ENCODE peak calls at places on chromosomes 6 and 20, in seven cellular contexts. One of them, this sample, is unnamed.

GRCh38 chr6:1607557-1608221 is 2.0 kb upstream of the FOXC1 start:
- DNase-seq in H1: peak
- DNase-seq in K562: no peak
- DNase-seq in HepG2: peak
- DNase-seq in HCT116: no peak
- DNase-seq in GM12878: no peak
- DNase-seq in SK-N-SH: no peak
- DNase-seq in this sample: no peak

GRCh38 chr6:26270903-26271639 is 93.9 kb upstream of the BTN3A2 start:
- DNase-seq in HepG2: no peak
- DNase-seq in K562: no peak
- DNase-seq in GM12878: peak
- DNase-seq in H1: no peak
- DNase-seq in HCT116: no peak
- DNase-seq in SK-N-SH: peak
- DNase-seq in this sample: no peak

GRCh38 chr20:10832146-10832545 is 158.3 kb upstream of the JAG1 start:
- DNase-seq in HepG2: no peak
- DNase-seq in K562: no peak
- DNase-seq in H1: no peak
- DNase-seq in SK-N-SH: no peak
- DNase-seq in HCT116: no peak
- DNase-seq in GM12878: no peak
- DNase-seq in this sample: no peak

GRCh38 chr6:82704048-82704447 is 340.4 kb downstream of the TPBG start:
- DNase-seq in HCT116: no peak
- DNase-seq in GM12878: no peak
- DNase-seq in H1: no peak
- DNase-seq in K562: peak
- DNase-seq in HepG2: no peak
- DNase-seq in SK-N-SH: no peak
- DNase-seq in this sample: no peak

GRCh38 chr6:99349620-99350141 is at the start of gene FAXC:
- DNase-seq in SK-N-SH: peak
- DNase-seq in HepG2: peak
- DNase-seq in H1: no peak
- DNase-seq in HCT116: peak
- DNase-seq in K562: peak
- DNase-seq in GM12878: no peak
- DNase-seq in this sample: peak

GRCh38 chr20:1469925-1470571 is 3.4 kb upstream of the NSFL1C start:
- DNase-seq in GM12878: peak
- DNase-seq in SK-N-SH: peak
- DNase-seq in H1: peak
- DNase-seq in HCT116: peak
- DNase-seq in K562: peak
- DNase-seq in HepG2: peak
- DNase-seq in this sample: peak

GRCh38 chr6:72363844-72364740 is 257.8 kb upstream of the KCNQ5 start:
- DNase-seq in H1: no peak
- DNase-seq in HepG2: no peak
- DNase-seq in HCT116: no peak
- DNase-seq in SK-N-SH: no peak
- DNase-seq in K562: no peak
- DNase-seq in GM12878: no peak
- DNase-seq in this sample: peak

GRCh38 chr20:25274481-25274880 is 26.6 kb downstream of the PYGB start:
- DNase-seq in GM12878: no peak
- DNase-seq in HepG2: no peak
- DNase-seq in H1: no peak
- DNase-seq in HCT116: no peak
- DNase-seq in K562: no peak
- DNase-seq in SK-N-SH: no peak
- DNase-seq in this sample: no peak

GRCh38 chr6:41451039-41451438 is 95.1 kb upstream of the FOXP4 start:
- DNase-seq in SK-N-SH: peak
- DNase-seq in HCT116: no peak
- DNase-seq in H1: no peak
- DNase-seq in K562: peak
- DNase-seq in GM12878: no peak
- DNase-seq in HepG2: no peak
- DNase-seq in this sample: no peak

GRCh38 chr6:53761036-53761435 is 33.8 kb upstream of the LRRC1 start:
- DNase-seq in H1: no peak
- DNase-seq in K562: no peak
- DNase-seq in GM12878: no peak
- DNase-seq in SK-N-SH: no peak
- DNase-seq in HepG2: no peak
- DNase-seq in HCT116: no peak
- DNase-seq in this sample: no peak

GRCh38 chr6:1608222-1608975 is 1.3 kb upstream of the FOXC1 start:
- DNase-seq in H1: no peak
- DNase-seq in GM12878: no peak
- DNase-seq in SK-N-SH: no peak
- DNase-seq in HCT116: no peak
- DNase-seq in K562: no peak
- DNase-seq in HepG2: no peak
- DNase-seq in this sample: no peak

GRCh38 chr6:158002951-158003853 is 21.5 kb downstream of the SYNJ2 start:
- DNase-seq in HCT116: no peak
- DNase-seq in H1: no peak
- DNase-seq in SK-N-SH: no peak
- DNase-seq in HepG2: no peak
- DNase-seq in K562: no peak
- DNase-seq in GM12878: no peak
- DNase-seq in this sample: peak
- TF ChIP-seq JUND in HCT116: no peak
- TF ChIP-seq JUND in H1: no peak
- TF ChIP-seq JUND in SK-N-SH: no peak
- TF ChIP-seq JUND in HepG2: no peak
- TF ChIP-seq JUND in K562: no peak
- TF ChIP-seq JUND in GM12878: no peak
- TF ChIP-seq JUND in this sample: no peak

GRCh38 chr6:66496659-66497058 is 789.6 kb upstream of the EYS start:
- DNase-seq in HCT116: no peak
- DNase-seq in K562: no peak
- DNase-seq in H1: no peak
- DNase-seq in SK-N-SH: no peak
- DNase-seq in GM12878: no peak
- DNase-seq in HepG2: peak
- DNase-seq in this sample: peak
- TF ChIP-seq JUND in HCT116: no peak
- TF ChIP-seq JUND in K562: no peak
- TF ChIP-seq JUND in H1: no peak
- TF ChIP-seq JUND in SK-N-SH: no peak
- TF ChIP-seq JUND in GM12878: no peak
- TF ChIP-seq JUND in HepG2: no peak
- TF ChIP-seq JUND in this sample: no peak

GRCh38 chr6:130598021-130598989 is 228.9 kb upstream of the SMLR1 start:
- DNase-seq in GM12878: no peak
- DNase-seq in H1: no peak
- DNase-seq in HCT116: no peak
- DNase-seq in K562: no peak
- DNase-seq in HepG2: no peak
- DNase-seq in SK-N-SH: no peak
- DNase-seq in this sample: no peak

GRCh38 chr6:130603391-130603790 is 223.8 kb upstream of the SMLR1 start:
- DNase-seq in HCT116: no peak
- DNase-seq in H1: no peak
- DNase-seq in K562: no peak
- DNase-seq in GM12878: no peak
- DNase-seq in SK-N-SH: no peak
- DNase-seq in HepG2: no peak
- DNase-seq in this sample: no peak

GRCh38 chr6:130604869-130605401 is 222.3 kb upstream of the SMLR1 start:
- DNase-seq in HCT116: no peak
- DNase-seq in K562: no peak
- DNase-seq in SK-N-SH: no peak
- DNase-seq in HepG2: no peak
- DNase-seq in H1: no peak
- DNase-seq in GM12878: no peak
- DNase-seq in this sample: no peak

GRCh38 chr6:130602151-130602770 is 224.9 kb upstream of the SMLR1 start:
- DNase-seq in GM12878: no peak
- DNase-seq in K562: no peak
- DNase-seq in HCT116: peak
- DNase-seq in HepG2: no peak
- DNase-seq in SK-N-SH: no peak
- DNase-seq in H1: no peak
- DNase-seq in this sample: no peak

DNA sequence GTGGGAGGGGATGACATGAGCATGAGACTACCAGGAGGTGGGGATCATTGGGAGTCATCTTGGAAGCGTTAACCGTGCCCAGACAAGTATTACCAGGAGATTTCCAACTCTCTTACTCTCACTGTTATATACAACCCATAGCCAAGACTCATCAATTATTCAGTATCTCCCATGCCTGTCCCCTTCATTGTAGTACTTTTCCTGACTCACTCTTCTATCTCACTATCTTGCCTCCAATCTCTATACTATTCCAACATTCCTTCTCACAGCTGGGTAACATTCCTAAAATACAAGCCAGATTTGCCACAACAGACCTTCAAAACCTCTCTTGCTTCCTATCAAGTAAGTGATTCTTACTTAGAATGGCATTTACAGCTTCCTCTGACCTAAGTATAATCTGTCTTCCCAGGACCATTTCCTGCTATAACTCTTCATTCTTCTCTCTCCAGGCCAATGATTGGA is 226.3 kb upstream of the SMLR1 start:
- DNase-seq in K562: no peak
- DNase-seq in HepG2: no peak
- DNase-seq in SK-N-SH: no peak
- DNase-seq in H1: no peak
- DNase-seq in GM12878: no peak
- DNase-seq in HCT116: no peak
- DNase-seq in this sample: no peak
- TF ChIP-seq JUND in K562: no peak
- TF ChIP-seq JUND in HepG2: no peak
- TF ChIP-seq JUND in SK-N-SH: peak
- TF ChIP-seq JUND in H1: no peak
- TF ChIP-seq JUND in GM12878: no peak
- TF ChIP-seq JUND in HCT116: no peak
- TF ChIP-seq JUND in this sample: no peak

GRCh38 chr20:36988494-36988966 is 37.0 kb upstream of the SAMHD1 start:
- DNase-seq in SK-N-SH: no peak
- DNase-seq in K562: no peak
- DNase-seq in HepG2: no peak
- DNase-seq in H1: no peak
- DNase-seq in GM12878: no peak
- DNase-seq in HCT116: no peak
- DNase-seq in this sample: peak
- TF ChIP-seq JUND in SK-N-SH: no peak
- TF ChIP-seq JUND in K562: no peak
- TF ChIP-seq JUND in HepG2: no peak
- TF ChIP-seq JUND in H1: no peak
- TF ChIP-seq JUND in GM12878: no peak
- TF ChIP-seq JUND in HCT116: no peak
- TF ChIP-seq JUND in this sample: no peak

GRCh38 chr6:161189891-161190290 is 84.0 kb downstream of the AGPAT4 start:
- DNase-seq in K562: no peak
- DNase-seq in HCT116: no peak
- DNase-seq in HepG2: no peak
- DNase-seq in SK-N-SH: no peak
- DNase-seq in H1: no peak
- DNase-seq in GM12878: no peak
- DNase-seq in this sample: no peak

GRCh38 chr6:161188547-161189465 is 85.1 kb downstream of the AGPAT4 start:
- DNase-seq in GM12878: no peak
- DNase-seq in HCT116: no peak
- DNase-seq in K562: no peak
- DNase-seq in SK-N-SH: no peak
- DNase-seq in HepG2: no peak
- DNase-seq in H1: no peak
- DNase-seq in this sample: no peak

GRCh38 chr6:161181136-161181535 is 92.7 kb downstream of the AGPAT4 start:
- DNase-seq in HCT116: no peak
- DNase-seq in K562: no peak
- DNase-seq in H1: no peak
- DNase-seq in GM12878: no peak
- DNase-seq in HepG2: no peak
- DNase-seq in SK-N-SH: no peak
- DNase-seq in this sample: no peak

GRCh38 chr6:161191671-161192070 is 82.2 kb downstream of the AGPAT4 start:
- DNase-seq in SK-N-SH: no peak
- DNase-seq in HepG2: no peak
- DNase-seq in HCT116: no peak
- DNase-seq in GM12878: no peak
- DNase-seq in K562: no peak
- DNase-seq in H1: no peak
- DNase-seq in this sample: no peak

GRCh38 chr6:161186173-161186769 is 87.6 kb downstream of the AGPAT4 start:
- DNase-seq in K562: peak
- DNase-seq in HCT116: peak
- DNase-seq in HepG2: no peak
- DNase-seq in H1: no peak
- DNase-seq in GM12878: no peak
- DNase-seq in SK-N-SH: no peak
- DNase-seq in this sample: no peak
- TF ChIP-seq JUND in K562: no peak
- TF ChIP-seq JUND in HCT116: peak
- TF ChIP-seq JUND in HepG2: no peak
- TF ChIP-seq JUND in H1: no peak
- TF ChIP-seq JUND in GM12878: no peak
- TF ChIP-seq JUND in SK-N-SH: peak
- TF ChIP-seq JUND in this sample: no peak

DNA sequence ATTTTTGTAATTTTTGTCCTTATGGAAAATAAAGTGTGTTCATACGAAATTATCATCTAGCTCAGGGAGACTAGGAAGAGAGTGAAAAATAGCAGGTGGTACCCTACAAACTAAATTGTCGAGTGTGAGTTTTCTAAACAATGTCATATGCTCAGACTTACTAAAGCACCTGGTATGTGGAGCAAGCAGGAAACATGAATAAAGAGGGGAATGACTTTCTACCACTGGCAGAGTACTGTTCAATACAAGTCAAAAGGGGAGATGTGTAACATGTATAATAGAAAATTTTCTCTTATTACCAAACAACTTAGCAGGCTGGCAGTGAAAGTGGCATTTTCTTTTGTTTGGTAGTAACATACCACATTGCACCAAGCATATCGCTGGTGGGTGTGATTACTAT is 36.1 kb downstream of the CTNNBL1 start:
- DNase-seq in K562: no peak
- DNase-seq in SK-N-SH: no peak
- DNase-seq in HepG2: no peak
- DNase-seq in HCT116: no peak
- DNase-seq in GM12878: no peak
- DNase-seq in H1: no peak
- DNase-seq in this sample: no peak
- TF ChIP-seq JUND in K562: no peak
- TF ChIP-seq JUND in SK-N-SH: no peak
- TF ChIP-seq JUND in HepG2: no peak
- TF ChIP-seq JUND in HCT116: no peak
- TF ChIP-seq JUND in GM12878: no peak
- TF ChIP-seq JUND in H1: no peak
- TF ChIP-seq JUND in this sample: no peak

GRCh38 chr6:18141805-18142590 is 12.9 kb downstream of the TPMT start:
- DNase-seq in H1: no peak
- DNase-seq in SK-N-SH: no peak
- DNase-seq in HepG2: no peak
- DNase-seq in HCT116: no peak
- DNase-seq in GM12878: no peak
- DNase-seq in K562: no peak
- DNase-seq in this sample: peak
- TF ChIP-seq JUND in H1: no peak
- TF ChIP-seq JUND in SK-N-SH: no peak
- TF ChIP-seq JUND in HepG2: no peak
- TF ChIP-seq JUND in HCT116: no peak
- TF ChIP-seq JUND in GM12878: no peak
- TF ChIP-seq JUND in K562: no peak
- TF ChIP-seq JUND in this sample: no peak

This sample was measured in T47D.